ENCODE peak calls at places on chromosomes 12 and 14, in seven cellular contexts. I is lower leg skin, B is transverse colon, N is left cardiac atrium, J is EL, F is omental fat pad, O is T-helper 1 cell. M is an unnamed sample.

GRCh38 chr12:85568395-85569103 is 267.7 kb downstream of the RASSF9 start:
- DNase-seq in I (peak; percentile 81), F (no peak), O (no peak), N (no peak), B (peak; percentile 16), J (no peak), M (no peak)

GRCh38 chr14:68676511-68676943 is 116.3 kb downstream of the ZFP36L1 start:
- DNase-seq in N (no peak), I (no peak), O (no peak), J (no peak), F (no peak), B (no peak), M (no peak)

GRCh38 chr12:65278576-65279386 is at the start of gene MSRB3:
- DNase-seq in O (peak; percentile 10), F (peak; percentile 26), B (peak; percentile 53), J (peak; percentile 84), N (peak; percentile 84), I (peak; percentile 91), M (peak; percentile 80)

GRCh38 chr12:29562167-29562776 is 64.8 kb upstream of the OVCH1 start:
- DNase-seq in O (no peak), B (no peak), I (no peak), F (no peak), N (peak; percentile 60), J (peak; percentile 44), M (peak; percentile 98)

GRCh38 chr14:50396636-50397460 is at the start of gene CDKL1:
- DNase-seq in J (peak; percentile 81), O (peak; percentile 23), B (peak; percentile 78), F (no peak), I (peak; percentile 89), N (peak; percentile 68), M (peak; percentile 85)

GRCh38 chr12:65300679-65301349 is 22.3 kb downstream of the MSRB3 start:
- DNase-seq in O (no peak), I (no peak), F (no peak), N (no peak), B (no peak), J (peak; percentile 50), M (peak; percentile 67)

GRCh38 chr12:14885718-14886201 is at the start of gene MGP:
- DNase-seq in I (peak; percentile 90), F (no peak), B (peak; percentile 29), J (peak; percentile 10), N (peak; percentile 63), O (no peak), M (no peak)

GRCh38 chr14:100213956-100214767 is 24.8 kb upstream of the YY1 start:
- DNase-seq in N (peak; percentile 95), J (peak; percentile 85), B (peak; percentile 96), I (peak; percentile 98), O (peak; percentile 92), F (peak; percentile 77), M (peak; percentile 70)

GRCh38 chr14:60862283-60862682 is 118.6 kb downstream of the TRMT5 start:
- DNase-seq in B (peak; percentile 82), O (no peak), J (no peak), F (no peak), I (no peak), N (peak; percentile 24), M (peak; percentile 3)

GRCh38 chr12:90333939-90334338 is 621.0 kb downstream of the CCER1 start:
- DNase-seq in B (no peak), O (no peak), N (no peak), I (no peak), J (peak; percentile 4), F (no peak), M (peak; percentile 1)

GRCh38 chr14:82776958-82777357 is 1243.3 kb upstream of the SEL1L start:
- DNase-seq in F (no peak), B (no peak), J (no peak), N (no peak), I (no peak), O (no peak), M (no peak)

GRCh38 chr14:83548061-83548839 is 1981.7 kb upstream of the FLRT2 start:
- DNase-seq in F (no peak), B (no peak), J (peak; percentile 82), O (no peak), N (no peak), I (no peak), M (peak; percentile 64)

GRCh38 chr12:102740157-102741032 is 176.6 kb downstream of the PAH start:
- DNase-seq in O (peak; percentile 3), F (no peak), B (no peak), N (no peak), I (no peak), J (peak; percentile 53), M (peak; percentile 47)

GRCh38 chr14:95232894-95233584 is 75.7 kb upstream of the DICER1 start:
- DNase-seq in J (no peak), O (no peak), I (no peak), B (no peak), N (no peak), F (no peak), M (no peak)

GRCh38 chr12:118136559-118137003 is 657 bp downstream of the PEBP1 start:
- DNase-seq in J (peak; percentile 49), F (peak; percentile 42), N (peak; percentile 67), B (peak; percentile 61), I (peak; percentile 90), O (peak; percentile 24), M (peak; percentile 50)

GRCh38 chr12:126338031-126338441 is 1272.8 kb downstream of the AACS start:
- DNase-seq in F (no peak), N (no peak), O (no peak), B (no peak), J (no peak), I (no peak), M (no peak)

GRCh38 chr14:50447491-50447890 is 50.8 kb upstream of the CDKL1 start:
- DNase-seq in B (no peak), O (no peak), F (no peak), I (no peak), N (no peak), J (peak; percentile 34), M (no peak)

GRCh38 chr12:71155228-71155627 is 2.6 kb downstream of the TSPAN8 start:
- DNase-seq in O (no peak), J (no peak), B (no peak), I (no peak), F (no peak), N (no peak), M (no peak)

GRCh38 chr12:58419905-58420304 is 478.5 kb downstream of the ATP23 start:
- DNase-seq in F (no peak), B (no peak), O (no peak), J (peak; percentile 23), I (no peak), N (no peak), M (no peak)

GRCh38 chr12:78293039-78293686 is 462.5 kb downstream of the NAV3 start:
- DNase-seq in O (no peak), I (no peak), J (peak; percentile 62), N (no peak), B (no peak), F (no peak), M (peak; percentile 14)

GRCh38 chr12:57143454-57143853 is 4.0 kb downstream of the LRP1-AS start:
- DNase-seq in I (no peak), B (no peak), F (no peak), N (no peak), J (no peak), O (no peak), M (no peak)

GRCh38 chr12:112919131-112919530 is 12.4 kb downstream of the OAS1 start:
- DNase-seq in O (no peak), B (no peak), F (no peak), J (no peak), N (no peak), I (no peak), M (no peak)

M was measured in mesenchymal stem cell.